ENCODE peak calls at places on chromosomes 3 and 15, in nine cellular contexts. V is sigmoid colon, E is stomach, R is upper lobe of left lung, C is A549, X is ovary, D is transverse colon, P is K562, U is HepG2. Q is an unnamed sample. For H3K4me1, the result is how much of the 10 kb centered on the place peaks cover.

GRCh38 chr3:27714692-27715453 is 7.2 kb downstream of the EOMES start:
- DNase-seq in V (no peak), E (peak), R (peak), C (no peak), X (no peak), D (peak), P (no peak), U (peak), Q (no peak)

GRCh38 chr3:32095431-32095830 is 11.0 kb upstream of the GPD1L start:
- DNase-seq in V (no peak), E (no peak), R (no peak), C (peak), X (no peak), D (no peak), P (no peak), U (peak), Q (no peak)

GRCh38 chr3:185317674-185318073 is 45.3 kb upstream of the MAP3K13 start:
- DNase-seq in V (no peak), E (no peak), R (no peak), C (peak), X (no peak), D (no peak), P (no peak), U (peak), Q (no peak)

GRCh38 chr3:135412475-135412874 is 553.1 kb upstream of the PPP2R3A start:
- DNase-seq in V (no peak), E (no peak), R (no peak), C (no peak), X (no peak), D (no peak), P (no peak), U (no peak), Q (no peak)

GRCh38 chr3:141625506-141625905 is 112.6 kb upstream of the RNF7 start:
- DNase-seq in V (no peak), E (no peak), R (no peak), C (peak), X (peak), D (no peak), P (no peak), U (no peak), Q (no peak)

GRCh38 chr3:27485853-27486252 is 1.7 kb upstream of the SLC4A7 start:
- DNase-seq in V (no peak), E (no peak), R (no peak), C (no peak), X (no peak), D (no peak), P (no peak), U (no peak), Q (no peak)

GRCh38 chr3:51268132-51268531 is 117.0 kb upstream of the MANF start:
- DNase-seq in V (no peak), E (no peak), R (no peak), C (no peak), X (no peak), D (no peak), P (no peak), U (no peak), Q (no peak)

GRCh38 chr15:40695469-40695910 is 516 bp downstream of the RAD51 start:
- DNase-seq in V (no peak), E (no peak), R (no peak), C (no peak), X (no peak), D (no peak), P (no peak), U (peak), Q (no peak)

GRCh38 chr3:160587105-160587504 is 21.7 kb upstream of the KPNA4 start:
- DNase-seq in V (no peak), E (no peak), R (no peak), C (no peak), X (no peak), D (no peak), P (no peak), U (no peak), Q (no peak)

GRCh38 chr3:178078933-178079332 is 457.3 kb upstream of the KCNMB2 start:
- DNase-seq in V (no peak), E (no peak), R (no peak), C (no peak), X (no peak), D (no peak), P (no peak), U (no peak), Q (no peak)

GRCh38 chr3:40109641-40110490 is 199.6 kb upstream of the EIF1B start:
- DNase-seq in V (no peak), E (no peak), R (no peak), C (no peak), X (peak), D (no peak), P (no peak), U (peak), Q (no peak)

GRCh38 chr3:116734243-116734642 is 24.7 kb downstream of the TUSC7 start:
- DNase-seq in V (no peak), E (no peak), R (no peak), C (no peak), X (no peak), D (no peak), P (no peak), U (no peak), Q (no peak)

GRCh38 chr15:81950841-81951414 is 94.9 kb downstream of the MEX3B start:
- DNase-seq in V (no peak), E (no peak), R (no peak), C (no peak), X (no peak), D (no peak), P (peak), U (no peak), Q (no peak)

GRCh38 chr3:50008931-50009330 is 69.0 kb downstream of the RBM6 start:
- DNase-seq in V (no peak), E (no peak), R (no peak), C (peak), X (no peak), D (no peak), P (no peak), U (no peak), Q (no peak)

GRCh38 chr3:185250247-185250646 is 3.6 kb downstream of the EHHADH start:
- DNase-seq in V (no peak), E (no peak), R (no peak), C (no peak), X (no peak), D (no peak), P (no peak), U (no peak), Q (no peak)

GRCh38 chr3:139394116-139394515 is 4.7 kb upstream of the COPB2 start:
- DNase-seq in V (no peak), E (no peak), R (no peak), C (no peak), X (no peak), D (no peak), P (no peak), U (no peak), Q (no peak)

GRCh38 chr15:89195836-89196235 is 25.5 kb downstream of the RLBP1 start:
- DNase-seq in V (no peak), E (no peak), R (no peak), C (no peak), X (no peak), D (no peak), P (no peak), U (no peak), Q (no peak)

GRCh38 chr3:115937054-115937453 is 313.7 kb downstream of the GAP43 start:
- DNase-seq in V (no peak), E (no peak), R (no peak), C (no peak), X (no peak), D (no peak), P (no peak), U (no peak), Q (no peak)

GRCh38 chr3:192259661-192260060 is 467.7 kb downstream of the FGF12 start:
- DNase-seq in V (no peak), E (no peak), R (no peak), C (no peak), X (no peak), D (no peak), P (no peak), U (no peak), Q (no peak)

GRCh38 chr15:74396445-74397238 is 29.2 kb upstream of the CYP11A1 start:
- DNase-seq in V (no peak), E (peak), R (no peak), C (peak), X (no peak), D (peak), P (no peak), U (peak), Q (no peak)

GRCh38 chr3:150965436-150965835 is 7.1 kb downstream of the CLRN1 start:
- DNase-seq in V (no peak), E (no peak), R (no peak), C (no peak), X (no peak), D (no peak), P (no peak), U (no peak), Q (no peak)

GRCh38 chr3:136778865-136779264 is 26.7 kb upstream of the STAG1 start:
- DNase-seq in V (no peak), E (no peak), R (no peak), C (peak), X (no peak), D (no peak), P (no peak), U (no peak), Q (no peak)

GRCh38 chr3:41208507-41208906 is 9.2 kb downstream of the CTNNB1 start:
- DNase-seq in V (no peak), E (no peak), R (no peak), C (no peak), X (no peak), D (no peak), P (no peak), U (no peak), Q (no peak)

GRCh38 chr3:126355777-126356372 is 1.3 kb downstream of the KLF15 start:
- DNase-seq in V (peak), E (peak), R (peak), C (no peak), X (peak), D (peak), P (peak), U (peak), Q (peak)

GRCh38 chr15:92921215-92922131 is 21.3 kb downstream of the CHD2 start:
- DNase-seq in V (no peak), E (no peak), R (no peak), C (peak), X (no peak), D (no peak), P (no peak), U (no peak), Q (no peak)
- H3K4me1 ChIP-seq in V (under half), E (half or more), R (half or more), C (half or more), X (under half), D (half or more), P (under half), U (half or more), Q (under half)

GRCh38 chr3:46734773-46735172 is 17.1 kb upstream of the PRSS50 start:
- DNase-seq in V (no peak), E (peak), R (no peak), C (no peak), X (no peak), D (no peak), P (no peak), U (no peak), Q (no peak)
- TF ChIP-seq EP300 in V (no peak), E (no peak), R (no peak), C (no peak), X (no peak), D (no peak), P (no peak), U (no peak), Q (no peak)

GRCh38 chr3:42699511-42699971 is 3.1 kb downstream of the HHATL start:
- DNase-seq in V (no peak), E (peak), R (no peak), C (no peak), X (no peak), D (no peak), P (no peak), U (no peak), Q (no peak)
- H3K27ac ChIP-seq in V (no peak), E (no peak), R (no peak), C (no peak), X (no peak), D (no peak), P (no peak), U (no peak), Q (no peak)

DNA sequence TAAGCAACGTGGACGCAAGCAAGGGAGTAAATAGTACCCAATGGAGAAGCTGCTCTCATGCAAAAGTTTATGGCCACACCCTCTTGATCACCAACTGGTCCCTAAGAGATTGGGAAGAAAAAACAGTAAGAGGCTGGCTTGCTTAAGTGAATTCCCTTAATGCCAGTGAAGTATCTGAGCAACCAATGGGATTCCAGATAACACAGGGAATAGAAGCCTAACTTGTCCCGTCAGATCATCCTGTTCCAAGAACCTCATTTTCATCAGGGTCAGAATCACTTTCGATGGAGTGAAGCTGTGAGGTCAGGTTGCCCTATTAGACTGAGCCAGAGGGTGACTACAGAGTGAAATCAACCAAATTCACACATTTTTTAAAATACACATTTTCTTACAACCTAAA is 104.3 kb downstream of the CD47 start:
- DNase-seq in V (no peak), E (no peak), R (no peak), C (no peak), X (no peak), D (no peak), P (no peak), U (no peak), Q (no peak)
- H3K4me1 ChIP-seq in V (under half), E (under half), R (under half), C (under half), X (under half), D (half or more), P (under half), U (under half), Q (under half)

DNA sequence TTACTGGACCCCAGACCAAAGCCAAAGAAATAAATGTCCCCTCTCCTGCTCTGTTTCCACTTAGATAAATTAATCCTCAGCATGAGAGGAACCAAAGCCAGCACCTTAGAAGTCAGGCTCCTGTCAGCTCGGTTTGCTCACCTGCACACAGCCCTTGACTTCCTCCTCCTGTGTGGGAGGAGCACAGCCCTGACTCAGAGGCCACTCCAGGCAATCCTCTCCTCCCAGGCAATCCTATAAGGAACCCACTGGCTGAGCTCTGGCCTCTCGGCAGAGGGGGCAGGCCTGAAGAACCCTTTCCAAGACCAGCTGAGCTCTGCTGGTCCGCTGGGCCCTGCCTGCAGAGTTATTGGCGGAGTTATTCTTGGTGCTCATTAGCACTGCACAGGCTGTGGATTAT is 30.8 kb downstream of the LIPC start:
- DNase-seq in V (no peak), E (peak), R (no peak), C (no peak), X (no peak), D (peak), P (no peak), U (no peak), Q (no peak)
- TF ChIP-seq EP300 in V (no peak), E (no peak), R (no peak), C (no peak), X (no peak), D (no peak), P (no peak), U (no peak), Q (no peak)

DNA sequence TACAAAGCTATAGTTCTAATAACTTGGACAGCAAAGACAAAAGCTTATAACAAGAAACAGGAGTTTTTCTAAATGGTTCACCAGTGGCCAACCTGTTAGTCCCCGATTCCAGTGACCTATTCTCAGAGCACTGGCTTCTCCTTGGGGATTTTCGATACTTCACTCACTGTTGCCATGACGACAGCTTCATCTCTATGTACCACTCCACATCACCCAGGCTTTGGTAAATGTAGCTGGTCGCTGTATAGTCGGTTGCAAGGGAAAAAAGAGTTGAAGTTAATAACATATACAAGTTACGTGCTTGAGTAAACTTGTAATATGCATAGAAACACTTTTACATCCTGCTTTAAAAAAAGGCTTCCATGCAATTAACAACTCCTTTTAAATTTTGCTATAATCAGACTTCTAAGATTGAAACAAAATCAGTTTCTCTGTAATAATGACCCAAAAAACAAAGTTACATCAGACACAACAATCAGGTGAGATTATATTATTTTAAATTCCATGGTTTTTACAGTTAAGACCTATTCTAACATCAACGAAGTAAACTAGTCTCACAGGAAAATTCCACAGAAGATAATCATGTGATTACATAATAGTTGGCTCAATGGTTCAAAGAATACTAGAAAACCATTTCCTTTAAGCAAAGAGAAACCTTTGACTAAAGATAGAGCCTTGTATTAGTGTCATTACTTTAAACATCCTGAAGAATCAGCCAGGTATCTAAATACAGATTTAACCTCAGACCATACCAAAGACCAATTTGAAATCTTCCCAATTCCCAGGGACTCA is 2.9 kb downstream of the CCNL1 start:
- DNase-seq in V (no peak), E (no peak), R (no peak), C (peak), X (no peak), D (no peak), P (no peak), U (peak), Q (no peak)
- H3K27ac ChIP-seq in V (no peak), E (peak), R (no peak), C (no peak), X (no peak), D (peak), P (no peak), U (no peak), Q (peak)

GRCh38 chr15:71219646-71220045 is 104.4 kb downstream of the THSD4 start:
- DNase-seq in V (no peak), E (no peak), R (no peak), C (no peak), X (no peak), D (no peak), P (no peak), U (no peak), Q (no peak)
- H3K4me1 ChIP-seq in V (under half), E (under half), R (under half), C (under half), X (under half), D (under half), P (under half), U (under half), Q (under half)

DNA sequence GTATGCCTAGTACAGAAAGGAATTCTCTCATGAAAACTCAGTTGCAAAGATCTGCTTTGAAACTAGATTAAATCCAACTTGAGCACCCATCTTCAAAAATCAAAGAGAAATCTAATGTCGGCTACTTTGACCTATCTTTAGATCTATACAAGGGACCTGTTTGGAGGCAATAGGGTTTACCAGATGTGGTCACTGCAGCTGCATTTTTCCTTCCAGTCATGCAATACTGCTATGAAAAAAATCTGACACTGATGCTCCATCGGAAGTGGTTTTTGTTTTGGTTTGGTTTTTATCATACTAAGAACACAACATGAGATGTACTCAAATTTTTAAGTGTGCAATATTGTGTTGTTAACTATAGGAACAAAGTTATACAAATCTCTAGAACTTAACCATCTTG is 169.5 kb downstream of the BCHE start:
- DNase-seq in V (no peak), E (no peak), R (no peak), C (no peak), X (no peak), D (no peak), P (no peak), U (no peak), Q (no peak)
- TF ChIP-seq EP300 in V (no peak), E (no peak), R (no peak), C (no peak), X (no peak), D (no peak), P (no peak), U (no peak), Q (no peak)

GRCh38 chr3:194046995-194047681 is 88.8 kb upstream of the HES1 start:
- DNase-seq in V (peak), E (peak), R (peak), C (no peak), X (no peak), D (peak), P (no peak), U (no peak), Q (peak)
- H3K27ac ChIP-seq in V (peak), E (peak), R (no peak), C (no peak), X (no peak), D (peak), P (no peak), U (no peak), Q (peak)

GRCh38 chr15:42048080-42048820 is 27.4 kb upstream of the PLA2G4E start:
- DNase-seq in V (no peak), E (no peak), R (no peak), C (no peak), X (no peak), D (no peak), P (no peak), U (no peak), Q (no peak)
- H3K4me1 ChIP-seq in V (under half), E (under half), R (under half), C (under half), X (under half), D (under half), P (under half), U (under half), Q (under half)